ENCODE peak calls at places on chromosomes 2 and 18, in eight cellular contexts. One of them, this sample, is unnamed.

GRCh38 chr18:47997338-47997780 is 66.9 kb upstream of the SMAD2 start:
- DNase-seq in NCI-H2081: no peak
- DNase-seq in ACHN: peak
- DNase-seq in NCI-H1048: no peak
- DNase-seq in DMS79: no peak
- DNase-seq in fibroblast of mammary gland: peak
- DNase-seq in astrocyte of the spinal cord: no peak
- DNase-seq in foreskin fibroblast: peak
- DNase-seq in this sample: no peak

GRCh38 chr18:50715919-50716318 is 103.9 kb downstream of the MRO start:
- DNase-seq in NCI-H2081: no peak
- DNase-seq in ACHN: no peak
- DNase-seq in NCI-H1048: no peak
- DNase-seq in DMS79: no peak
- DNase-seq in fibroblast of mammary gland: peak
- DNase-seq in astrocyte of the spinal cord: no peak
- DNase-seq in foreskin fibroblast: no peak
- DNase-seq in this sample: no peak

GRCh38 chr2:86029873-86030272 is 75.8 kb downstream of the POLR1A start:
- DNase-seq in NCI-H2081: no peak
- DNase-seq in ACHN: no peak
- DNase-seq in NCI-H1048: no peak
- DNase-seq in DMS79: no peak
- DNase-seq in fibroblast of mammary gland: no peak
- DNase-seq in astrocyte of the spinal cord: no peak
- DNase-seq in foreskin fibroblast: no peak
- DNase-seq in this sample: no peak

GRCh38 chr2:158931577-158931976 is 36.9 kb upstream of the TANC1 start:
- DNase-seq in NCI-H2081: no peak
- DNase-seq in ACHN: peak
- DNase-seq in NCI-H1048: no peak
- DNase-seq in DMS79: no peak
- DNase-seq in fibroblast of mammary gland: peak
- DNase-seq in astrocyte of the spinal cord: peak
- DNase-seq in foreskin fibroblast: peak
- DNase-seq in this sample: no peak

GRCh38 chr2:45944075-45944474 is 292.6 kb downstream of the PRKCE start:
- DNase-seq in NCI-H2081: no peak
- DNase-seq in ACHN: peak
- DNase-seq in NCI-H1048: no peak
- DNase-seq in DMS79: no peak
- DNase-seq in fibroblast of mammary gland: peak
- DNase-seq in astrocyte of the spinal cord: peak
- DNase-seq in foreskin fibroblast: peak
- DNase-seq in this sample: no peak

GRCh38 chr2:46146866-46147502 is 150.2 kb upstream of the EPAS1 start:
- DNase-seq in NCI-H2081: no peak
- DNase-seq in ACHN: no peak
- DNase-seq in NCI-H1048: no peak
- DNase-seq in DMS79: no peak
- DNase-seq in fibroblast of mammary gland: no peak
- DNase-seq in astrocyte of the spinal cord: no peak
- DNase-seq in foreskin fibroblast: no peak
- DNase-seq in this sample: no peak

GRCh38 chr2:62197609-62198236 is 1.8 kb downstream of the B3GNT2 start:
- DNase-seq in NCI-H2081: peak
- DNase-seq in ACHN: peak
- DNase-seq in NCI-H1048: no peak
- DNase-seq in DMS79: no peak
- DNase-seq in fibroblast of mammary gland: peak
- DNase-seq in astrocyte of the spinal cord: no peak
- DNase-seq in foreskin fibroblast: peak
- DNase-seq in this sample: no peak

GRCh38 chr18:45879681-45880655 is 54.5 kb downstream of the SIGLEC15 start:
- DNase-seq in NCI-H2081: peak
- DNase-seq in ACHN: peak
- DNase-seq in NCI-H1048: peak
- DNase-seq in DMS79: no peak
- DNase-seq in fibroblast of mammary gland: peak
- DNase-seq in astrocyte of the spinal cord: peak
- DNase-seq in foreskin fibroblast: peak
- DNase-seq in this sample: peak

GRCh38 chr2:7626139-7626537 is 708.9 kb downstream of the RNF144A start:
- DNase-seq in NCI-H2081: no peak
- DNase-seq in ACHN: no peak
- DNase-seq in NCI-H1048: no peak
- DNase-seq in DMS79: no peak
- DNase-seq in fibroblast of mammary gland: no peak
- DNase-seq in astrocyte of the spinal cord: no peak
- DNase-seq in foreskin fibroblast: no peak
- DNase-seq in this sample: no peak

GRCh38 chr2:142716463-142717242 is 160.8 kb upstream of the KYNU start:
- DNase-seq in NCI-H2081: no peak
- DNase-seq in ACHN: no peak
- DNase-seq in NCI-H1048: no peak
- DNase-seq in DMS79: no peak
- DNase-seq in fibroblast of mammary gland: peak
- DNase-seq in astrocyte of the spinal cord: peak
- DNase-seq in foreskin fibroblast: peak
- DNase-seq in this sample: no peak

GRCh38 chr2:72144412-72144745 is 3.3 kb downstream of the CYP26B1 start:
- DNase-seq in NCI-H2081: no peak
- DNase-seq in ACHN: no peak
- DNase-seq in NCI-H1048: no peak
- DNase-seq in DMS79: no peak
- DNase-seq in fibroblast of mammary gland: no peak
- DNase-seq in astrocyte of the spinal cord: no peak
- DNase-seq in foreskin fibroblast: no peak
- DNase-seq in this sample: no peak

GRCh38 chr2:126933707-126934106 is 35.0 kb downstream of the TEX51 start:
- DNase-seq in NCI-H2081: no peak
- DNase-seq in ACHN: no peak
- DNase-seq in NCI-H1048: no peak
- DNase-seq in DMS79: no peak
- DNase-seq in fibroblast of mammary gland: no peak
- DNase-seq in astrocyte of the spinal cord: no peak
- DNase-seq in foreskin fibroblast: no peak
- DNase-seq in this sample: no peak

GRCh38 chr2:144437636-144438035 is 82.3 kb downstream of the ZEB2 start:
- DNase-seq in NCI-H2081: no peak
- DNase-seq in ACHN: no peak
- DNase-seq in NCI-H1048: no peak
- DNase-seq in DMS79: no peak
- DNase-seq in fibroblast of mammary gland: no peak
- DNase-seq in astrocyte of the spinal cord: no peak
- DNase-seq in foreskin fibroblast: no peak
- DNase-seq in this sample: no peak

GRCh38 chr2:233053928-233054774 is 6.0 kb upstream of the INPP5D start:
- DNase-seq in NCI-H2081: peak
- DNase-seq in ACHN: peak
- DNase-seq in NCI-H1048: peak
- DNase-seq in DMS79: no peak
- DNase-seq in fibroblast of mammary gland: peak
- DNase-seq in astrocyte of the spinal cord: peak
- DNase-seq in foreskin fibroblast: peak
- DNase-seq in this sample: peak

GRCh38 chr2:127721311-127721977 is 20.1 kb downstream of the SFT2D3 start:
- DNase-seq in NCI-H2081: no peak
- DNase-seq in ACHN: peak
- DNase-seq in NCI-H1048: no peak
- DNase-seq in DMS79: peak
- DNase-seq in fibroblast of mammary gland: no peak
- DNase-seq in astrocyte of the spinal cord: peak
- DNase-seq in foreskin fibroblast: peak
- DNase-seq in this sample: no peak

GRCh38 chr2:63853527-63854310 is 12.0 kb downstream of the UGP2 start:
- DNase-seq in NCI-H2081: no peak
- DNase-seq in ACHN: no peak
- DNase-seq in NCI-H1048: no peak
- DNase-seq in DMS79: no peak
- DNase-seq in fibroblast of mammary gland: peak
- DNase-seq in astrocyte of the spinal cord: no peak
- DNase-seq in foreskin fibroblast: no peak
- DNase-seq in this sample: no peak

GRCh38 chr18:11859282-11859797 is 8.1 kb downstream of the CHMP1B start:
- DNase-seq in NCI-H2081: no peak
- DNase-seq in ACHN: no peak
- DNase-seq in NCI-H1048: no peak
- DNase-seq in DMS79: no peak
- DNase-seq in fibroblast of mammary gland: no peak
- DNase-seq in astrocyte of the spinal cord: no peak
- DNase-seq in foreskin fibroblast: no peak
- DNase-seq in this sample: no peak

GRCh38 chr2:15383695-15384350 is 177.3 kb downstream of the NBAS start:
- DNase-seq in NCI-H2081: no peak
- DNase-seq in ACHN: no peak
- DNase-seq in NCI-H1048: no peak
- DNase-seq in DMS79: no peak
- DNase-seq in fibroblast of mammary gland: no peak
- DNase-seq in astrocyte of the spinal cord: no peak
- DNase-seq in foreskin fibroblast: no peak
- DNase-seq in this sample: no peak

GRCh38 chr2:31429759-31430438 is 15.4 kb upstream of the XDH start:
- DNase-seq in NCI-H2081: no peak
- DNase-seq in ACHN: no peak
- DNase-seq in NCI-H1048: no peak
- DNase-seq in DMS79: no peak
- DNase-seq in fibroblast of mammary gland: peak
- DNase-seq in astrocyte of the spinal cord: peak
- DNase-seq in foreskin fibroblast: peak
- DNase-seq in this sample: peak

GRCh38 chr2:10635430-10635829 is 54.3 kb downstream of the NOL10 start:
- DNase-seq in NCI-H2081: no peak
- DNase-seq in ACHN: no peak
- DNase-seq in NCI-H1048: no peak
- DNase-seq in DMS79: no peak
- DNase-seq in fibroblast of mammary gland: peak
- DNase-seq in astrocyte of the spinal cord: no peak
- DNase-seq in foreskin fibroblast: no peak
- DNase-seq in this sample: no peak

GRCh38 chr18:37845498-37845897 is 279.9 kb upstream of the CELF4 start:
- DNase-seq in NCI-H2081: no peak
- DNase-seq in ACHN: no peak
- DNase-seq in NCI-H1048: no peak
- DNase-seq in DMS79: no peak
- DNase-seq in fibroblast of mammary gland: no peak
- DNase-seq in astrocyte of the spinal cord: no peak
- DNase-seq in foreskin fibroblast: no peak
- DNase-seq in this sample: no peak

GRCh38 chr2:29920130-29920577 is 1.2 kb downstream of the ALK start:
- DNase-seq in NCI-H2081: no peak
- DNase-seq in ACHN: peak
- DNase-seq in NCI-H1048: peak
- DNase-seq in DMS79: no peak
- DNase-seq in fibroblast of mammary gland: peak
- DNase-seq in astrocyte of the spinal cord: peak
- DNase-seq in foreskin fibroblast: peak
- DNase-seq in this sample: no peak

This sample was measured in activated T-helper 9 cell treated with anti-CD3 and anti-CD28 coated beads, Interleukin-2, amount 50 U/mL, for 16 hours.